ENCODE peak calls at places on chromosomes 4 and X, in five cellular contexts. G is progenitor cell of endocrine pancreas, R is upper lobe of right lung, T is fibroblast of mammary gland, N is AG09319. L is an unnamed sample.

GRCh38 chr4:79288185-79288584 is 37.7 kb downstream of the NAA11 start:
- DNase-seq in G (no peak), R (no peak), T (no peak), N (no peak), L (no peak)

GRCh38 chr4:105426187-105426897 is 47.5 kb downstream of the PPA2 start:
- DNase-seq in G (no peak), R (no peak), T (no peak), N (no peak), L (no peak)

GRCh38 chr4:53923921-53924320 is 140.5 kb downstream of the CHIC2 start:
- DNase-seq in G (no peak), R (no peak), T (no peak), N (no peak), L (peak)

GRCh38 chr4:136893638-136894037 is 638.7 kb downstream of the PCDH18 start:
- DNase-seq in G (no peak), R (no peak), T (no peak), N (no peak), L (no peak)

GRCh38 chr4:110129544-110129943 is 68.9 kb downstream of the ELOVL6 start:
- DNase-seq in G (no peak), R (no peak), T (no peak), N (no peak), L (no peak)

GRCh38 chr4:181647396-181648107 is 595.6 kb upstream of the TENM3 start:
- DNase-seq in G (no peak), R (no peak), T (peak), N (no peak), L (no peak)

GRCh38 chr4:122798101-122798500 is 28.5 kb upstream of the FGF2 start:
- DNase-seq in G (no peak), R (no peak), T (peak), N (peak), L (no peak)

GRCh38 chrX:10310502-10310901 is 153.7 kb downstream of the CLCN4 start:
- DNase-seq in G (no peak), R (no peak), T (no peak), N (no peak), L (no peak)

GRCh38 chr4:174629265-174629664 is 107.0 kb upstream of the HPGD start:
- DNase-seq in G (no peak), R (no peak), T (peak), N (no peak), L (peak)

GRCh38 chr4:175376287-175376977 is 435.6 kb downstream of the GPM6A start:
- DNase-seq in G (no peak), R (no peak), T (no peak), N (no peak), L (no peak)

GRCh38 chr4:5897674-5898073 is 4.8 kb upstream of the CRMP1 start:
- DNase-seq in G (no peak), R (no peak), T (no peak), N (no peak), L (no peak)

GRCh38 chr4:150348079-150348478 is 233.9 kb upstream of the MAB21L2 start:
- DNase-seq in G (no peak), R (no peak), T (peak), N (no peak), L (peak)

GRCh38 chrX:130264573-130264972 is 4.1 kb downstream of the ZNF280C start:
- DNase-seq in G (no peak), R (no peak), T (peak), N (no peak), L (peak)

GRCh38 chr4:113901994-113902787 is 77.3 kb downstream of the ARSJ start:
- DNase-seq in G (peak), R (peak), T (no peak), N (no peak), L (peak)

GRCh38 chr4:42761804-42762203 is 104.9 kb upstream of the ATP8A1 start:
- DNase-seq in G (no peak), R (no peak), T (no peak), N (no peak), L (no peak)

GRCh38 chr4:15197005-15197404 is 194.7 kb downstream of the CPEB2 start:
- DNase-seq in G (no peak), R (no peak), T (peak), N (no peak), L (peak)

GRCh38 chrX:47649781-47650163 is 591 bp downstream of the ELK1 start:
- DNase-seq in G (no peak), R (no peak), T (no peak), N (no peak), L (no peak)

GRCh38 chrX:115344885-115345653 is 55.6 kb downstream of the LUZP4 start:
- DNase-seq in G (no peak), R (peak), T (peak), N (peak), L (peak)

GRCh38 chrX:30935985-30936384 is 46.9 kb upstream of the TAB3 start:
- DNase-seq in G (no peak), R (no peak), T (peak), N (no peak), L (peak)
- TF ChIP-seq CTCF in G (peak), R (no peak), T (peak), N (no peak), L (peak)

GRCh38 chr4:16685536-16685935 is 212.9 kb downstream of the LDB2 start:
- DNase-seq in G (no peak), R (no peak), T (peak), N (no peak), L (no peak)

GRCh38 chr4:16687011-16687410 is 211.4 kb downstream of the LDB2 start:
- DNase-seq in G (no peak), R (no peak), T (no peak), N (no peak), L (no peak)

GRCh38 chr4:16687845-16688244 is 210.6 kb downstream of the LDB2 start:
- DNase-seq in G (no peak), R (no peak), T (peak), N (no peak), L (peak)

GRCh38 chr4:16684083-16684482 is 214.4 kb downstream of the LDB2 start:
- DNase-seq in G (no peak), R (no peak), T (peak), N (peak), L (no peak)

GRCh38 chr4:16686195-16686594 is 212.2 kb downstream of the LDB2 start:
- DNase-seq in G (no peak), R (no peak), T (peak), N (peak), L (peak)
- TF ChIP-seq CTCF in G (no peak), R (no peak), T (no peak), N (no peak), L (no peak)

GRCh38 chr4:65669981-65670330 is 333 bp downstream of the EPHA5 start:
- DNase-seq in G (no peak), R (no peak), T (no peak), N (peak), L (no peak)
- TF ChIP-seq CTCF in G (no peak), R (no peak), T (no peak), N (no peak), L (no peak)

DNA sequence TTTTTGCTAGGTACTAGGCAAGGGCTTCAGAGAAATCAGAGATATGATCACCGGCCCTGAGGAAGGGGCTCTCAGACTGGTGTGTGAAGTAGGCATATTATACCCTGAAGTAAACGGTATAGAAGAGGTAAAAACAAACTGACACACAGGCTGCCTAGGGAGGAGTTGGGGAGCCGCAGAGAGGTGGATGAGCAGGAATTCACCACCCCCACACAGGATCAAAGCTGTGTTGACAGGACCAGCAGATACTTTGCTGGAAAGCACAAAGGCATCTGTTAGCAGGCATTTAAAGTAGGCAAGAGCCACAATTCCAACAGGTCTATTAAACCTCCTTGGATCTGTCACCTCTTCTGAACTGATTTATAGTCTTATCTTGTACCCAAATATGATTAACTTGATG is 71.8 kb upstream of the GPR34 start:
- DNase-seq in G (no peak), R (no peak), T (no peak), N (no peak), L (no peak)
- TF ChIP-seq CTCF in G (no peak), R (no peak), T (no peak), N (no peak), L (no peak)

DNA sequence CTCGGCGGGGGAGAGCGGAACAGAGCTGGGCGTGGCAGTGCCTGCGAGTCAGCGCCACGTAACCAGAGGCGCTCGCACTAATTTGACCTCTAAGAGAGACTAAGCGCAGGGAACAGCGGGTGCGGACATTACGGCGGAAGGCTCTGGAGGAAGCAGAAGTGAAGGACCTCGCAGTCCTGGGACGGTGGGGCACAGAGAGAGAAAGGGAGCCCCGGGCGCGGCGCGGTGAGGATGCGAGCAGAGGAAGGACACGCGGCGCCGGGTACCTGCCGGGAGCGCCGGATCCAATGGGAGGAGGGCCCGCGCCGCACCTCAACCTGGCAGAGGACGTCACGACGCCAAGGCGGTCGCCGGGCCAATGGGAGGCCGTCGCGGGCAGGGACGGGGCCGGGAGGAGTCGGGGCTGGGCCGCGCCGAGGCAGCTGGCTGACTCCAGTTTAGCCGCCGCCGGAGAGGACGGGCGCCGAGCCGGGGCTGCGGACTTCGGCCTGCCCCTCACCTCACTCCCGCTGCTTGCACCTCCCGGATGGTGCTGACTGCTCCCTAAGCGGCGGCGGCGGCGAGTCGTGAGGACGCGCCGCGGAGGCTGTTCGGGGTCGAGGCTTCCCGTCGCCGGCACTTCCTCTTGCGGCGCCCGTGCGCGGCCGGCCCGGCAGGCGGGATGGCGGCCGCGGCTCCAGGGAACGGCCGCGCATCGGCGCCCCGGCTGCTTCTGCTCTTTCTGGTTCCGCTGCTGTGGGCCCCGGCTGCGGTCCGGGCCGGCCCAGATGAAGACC is at the start of gene TMEM165:
- DNase-seq in G (peak), R (peak), T (peak), N (no peak), L (peak)
- TF ChIP-seq CTCF in G (no peak), R (no peak), T (no peak), N (no peak), L (no peak)

DNA sequence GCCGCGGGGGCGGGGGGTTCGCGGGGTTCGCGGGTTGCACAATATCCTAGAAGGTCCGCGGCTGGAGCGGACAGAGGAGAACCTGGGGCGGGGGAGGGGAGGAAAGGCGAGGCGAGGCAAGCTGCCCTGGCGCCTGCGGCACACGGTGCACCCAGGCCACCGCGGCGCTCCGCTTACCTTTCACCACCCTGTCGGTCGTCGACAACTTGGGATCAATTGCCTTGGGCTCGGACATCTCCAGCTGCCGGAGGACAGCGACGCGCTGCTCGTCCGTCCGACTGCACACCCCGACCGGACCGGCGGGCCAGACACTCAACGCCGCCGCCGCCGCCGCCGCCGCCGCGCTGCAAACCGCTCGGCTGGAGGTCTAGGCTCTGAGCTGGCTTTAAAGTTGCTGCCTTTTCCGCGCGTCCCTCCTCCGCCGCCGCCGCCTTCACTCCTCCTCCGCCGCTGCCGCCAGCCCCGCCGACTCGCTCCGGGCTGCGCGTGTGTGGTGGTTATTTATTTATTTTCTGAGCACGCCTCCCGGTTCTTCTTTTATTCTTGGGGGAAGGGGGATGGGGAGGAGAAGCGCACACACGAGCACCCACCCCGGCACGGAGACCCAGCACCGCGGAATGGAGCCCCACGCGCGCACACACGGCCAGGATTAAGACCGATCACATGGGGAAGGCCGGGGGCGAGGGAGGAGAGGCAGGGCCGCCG is 612 bp downstream of the PPP3CA start:
- DNase-seq in G (peak), R (peak), T (peak), N (no peak), L (peak)
- TF ChIP-seq CTCF in G (no peak), R (no peak), T (no peak), N (no peak), L (no peak)

GRCh38 chr4:1991087-1991486 is 17.7 kb downstream of the NELFA start:
- DNase-seq in G (no peak), R (peak), T (no peak), N (no peak), L (no peak)

GRCh38 chr4:1991596-1992434 is 17.0 kb downstream of the NELFA start:
- DNase-seq in G (no peak), R (peak), T (no peak), N (no peak), L (no peak)

GRCh38 chr4:1990676-1991075 is 18.1 kb downstream of the NELFA start:
- DNase-seq in G (no peak), R (peak), T (no peak), N (no peak), L (no peak)

GRCh38 chr4:1993169-1993516 is 15.6 kb downstream of the NELFA start:
- DNase-seq in G (no peak), R (peak), T (no peak), N (no peak), L (no peak)

GRCh38 chr4:1992468-1993168 is 16.2 kb downstream of the NELFA start:
- DNase-seq in G (no peak), R (peak), T (peak), N (no peak), L (no peak)
- TF ChIP-seq CTCF in G (peak), R (no peak), T (peak), N (peak), L (no peak)

DNA sequence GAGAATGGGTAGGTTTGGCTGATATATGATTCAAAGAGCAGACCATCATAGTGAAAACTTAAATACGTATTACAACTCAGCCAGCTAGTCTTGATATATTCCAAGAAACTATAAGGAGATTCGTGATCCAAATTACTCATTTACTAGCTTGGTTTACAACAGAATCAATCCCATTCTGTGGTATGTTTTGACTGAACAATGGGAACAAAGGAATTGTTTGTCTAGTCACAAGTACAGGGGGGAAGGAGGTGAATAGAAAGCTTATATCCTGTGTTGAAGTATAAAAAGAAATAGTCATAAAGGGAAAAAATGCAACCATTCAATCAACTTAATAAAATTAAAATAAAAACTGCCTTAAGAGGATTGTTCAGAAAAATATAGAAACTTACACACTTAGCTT is 17.0 kb downstream of the C4orf54 start:
- DNase-seq in G (no peak), R (no peak), T (no peak), N (no peak), L (peak)
- TF ChIP-seq CTCF in G (no peak), R (no peak), T (no peak), N (no peak), L (no peak)

DNA sequence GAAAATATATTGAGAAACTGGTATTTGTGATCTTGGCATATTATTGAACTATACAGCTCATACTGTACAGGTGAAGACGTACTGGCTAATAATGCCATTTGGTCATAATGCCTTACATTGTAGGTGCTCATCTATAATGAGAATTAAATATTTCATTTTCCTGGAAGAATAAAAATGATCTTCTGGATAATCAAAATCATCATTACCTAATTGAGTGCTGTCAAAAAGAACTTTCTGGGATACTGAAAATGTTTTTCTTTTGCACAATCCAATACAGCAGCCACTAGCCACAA is 4.1 kb downstream of the RASGEF1B start:
- DNase-seq in G (no peak), R (no peak), T (no peak), N (no peak), L (no peak)
- TF ChIP-seq CTCF in G (no peak), R (no peak), T (no peak), N (no peak), L (no peak)